ENCODE peak calls at places on chromosomes 6 and 20, in nine cellular contexts. N is fibroblast of lung, F is tibial artery, T is dorsolateral prefrontal cortex, Z is uterus, V is AG09309, B is ovary, K is PC-9, M is A549. X is an unnamed sample.

GRCh38 chr6:122322824-122323223 is 76.6 kb upstream of the HSF2 start:
- DNase-seq in N (peak), F (no peak), T (no peak), Z (no peak), V (peak), B (no peak), K (no peak), M (no peak), X (peak)

GRCh38 chr6:35197196-35197595 is 16.6 kb upstream of the SCUBE3 start:
- DNase-seq in N (no peak), F (no peak), T (no peak), Z (no peak), V (no peak), B (no peak), K (no peak), M (no peak), X (no peak)

GRCh38 chr6:453152-453551 is 61.6 kb downstream of the IRF4 start:
- DNase-seq in N (peak), F (peak), T (peak), Z (no peak), V (no peak), B (no peak), K (no peak), M (no peak), X (peak)

GRCh38 chr6:99478483-99478882 is 36.7 kb downstream of the USP45 start:
- DNase-seq in N (no peak), F (no peak), T (no peak), Z (no peak), V (no peak), B (no peak), K (no peak), M (no peak), X (no peak)

GRCh38 chr6:43990275-43990626 is 137.0 kb downstream of the MRPL14 start:
- DNase-seq in N (peak), F (no peak), T (no peak), Z (peak), V (no peak), B (no peak), K (no peak), M (no peak), X (peak)

GRCh38 chr20:46040902-46041535 is 12.0 kb downstream of the SLC12A5 start:
- DNase-seq in N (peak), F (no peak), T (no peak), Z (no peak), V (no peak), B (no peak), K (no peak), M (peak), X (peak)

GRCh38 chr20:20814685-20815084 is 102.2 kb upstream of the RALGAPA2 start:
- DNase-seq in N (no peak), F (no peak), T (no peak), Z (no peak), V (no peak), B (no peak), K (no peak), M (peak), X (peak)

GRCh38 chr20:38218566-38218885 is 42.0 kb downstream of the KIAA1755 start:
- DNase-seq in N (no peak), F (peak), T (no peak), Z (no peak), V (no peak), B (no peak), K (no peak), M (no peak), X (no peak)

GRCh38 chr20:33444797-33445560 is 1.4 kb upstream of the SNTA1 start:
- DNase-seq in N (peak), F (no peak), T (no peak), Z (no peak), V (no peak), B (no peak), K (no peak), M (peak), X (peak)

GRCh38 chr6:99810942-99811633 is 182.9 kb downstream of the MCHR2 start:
- DNase-seq in N (no peak), F (no peak), T (no peak), Z (no peak), V (no peak), B (no peak), K (no peak), M (no peak), X (no peak)

GRCh38 chr6:36605560-36606391 is 11.6 kb downstream of the SRSF3 start:
- DNase-seq in N (no peak), F (no peak), T (no peak), Z (no peak), V (no peak), B (no peak), K (no peak), M (no peak), X (peak)
- TF ChIP-seq CTCF in N (no peak), F (peak), T (no peak), Z (no peak), V (peak), B (no peak), K (no peak), M (no peak), X (peak)

GRCh38 chr6:10425177-10425972 is 10.5 kb upstream of the TFAP2A start:
- DNase-seq in N (no peak), F (no peak), T (no peak), Z (no peak), V (no peak), B (no peak), K (no peak), M (no peak), X (no peak)
- H3K4me3 ChIP-seq in N (no peak), F (peak), T (peak), Z (peak), V (peak), B (peak), K (peak), M (no peak), X (no peak)

GRCh38 chr6:104483225-104483834 is 376.4 kb downstream of the HACE1 start:
- DNase-seq in N (peak), F (no peak), T (no peak), Z (no peak), V (no peak), B (no peak), K (no peak), M (peak), X (peak)
- TF ChIP-seq CTCF in N (no peak), F (peak), T (no peak), Z (no peak), V (no peak), B (no peak), K (peak), M (peak), X (peak)

GRCh38 chr6:141463237-141463977 is 669.3 kb upstream of the GJE1 start:
- DNase-seq in N (peak), F (no peak), T (no peak), Z (no peak), V (no peak), B (no peak), K (no peak), M (no peak), X (peak)
- H3K4me3 ChIP-seq in N (no peak), F (peak), T (no peak), Z (peak), V (no peak), B (no peak), K (no peak), M (no peak), X (peak)

DNA sequence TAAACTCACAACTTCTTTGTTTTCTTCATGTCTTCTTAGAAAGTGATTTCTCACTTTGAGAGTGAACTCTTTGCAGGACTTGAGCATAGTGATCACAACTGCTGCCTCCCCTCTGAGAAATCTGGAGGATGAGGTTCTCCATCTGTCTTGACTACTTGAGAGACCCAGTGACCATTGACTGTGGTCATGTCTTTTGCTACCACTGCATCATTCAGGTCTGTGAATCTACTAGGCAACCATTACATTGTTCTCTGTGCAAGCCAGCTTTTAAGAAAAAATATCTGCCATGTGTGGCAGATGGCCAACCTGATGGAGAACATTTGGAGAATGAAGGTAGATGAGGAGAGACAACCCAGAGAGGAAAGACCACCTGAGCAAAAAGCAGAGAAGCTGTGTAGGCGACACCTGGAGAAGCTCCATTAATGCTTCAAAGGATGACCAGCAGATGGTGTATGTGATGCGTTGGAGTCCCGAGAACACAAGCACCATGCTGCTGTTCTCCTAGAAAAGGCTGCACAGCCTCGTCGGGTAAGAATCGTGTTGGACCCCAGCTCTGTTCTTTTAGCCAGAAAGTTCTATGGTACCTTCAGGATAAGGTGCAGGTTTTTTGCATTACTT is 25.1 kb upstream of the TRIM26 start:
- DNase-seq in N (peak), F (no peak), T (no peak), Z (no peak), V (no peak), B (no peak), K (no peak), M (peak), X (peak)
- TF ChIP-seq CTCF in N (peak), F (no peak), T (peak), Z (no peak), V (peak), B (no peak), K (peak), M (peak), X (peak)

GRCh38 chr6:36840471-36841461 is 1.5 kb upstream of the CPNE5 start:
- DNase-seq in N (no peak), F (no peak), T (peak), Z (peak), V (no peak), B (no peak), K (no peak), M (no peak), X (no peak)
- H3K4me3 ChIP-seq in N (peak), F (peak), T (peak), Z (peak), V (peak), B (peak), K (no peak), M (no peak), X (peak)

GRCh38 chr20:22282696-22283095 is 301.7 kb downstream of the FOXA2 start:
- DNase-seq in N (no peak), F (no peak), T (no peak), Z (no peak), V (no peak), B (no peak), K (no peak), M (no peak), X (no peak)

GRCh38 chr20:22288957-22289356 is 295.4 kb downstream of the FOXA2 start:
- DNase-seq in N (no peak), F (no peak), T (no peak), Z (no peak), V (no peak), B (no peak), K (no peak), M (no peak), X (no peak)

GRCh38 chr20:22289442-22289841 is 294.9 kb downstream of the FOXA2 start:
- DNase-seq in N (no peak), F (no peak), T (no peak), Z (no peak), V (no peak), B (no peak), K (no peak), M (no peak), X (no peak)

GRCh38 chr20:22288156-22288555 is 296.2 kb downstream of the FOXA2 start:
- DNase-seq in N (no peak), F (no peak), T (no peak), Z (no peak), V (no peak), B (no peak), K (no peak), M (no peak), X (no peak)

DNA sequence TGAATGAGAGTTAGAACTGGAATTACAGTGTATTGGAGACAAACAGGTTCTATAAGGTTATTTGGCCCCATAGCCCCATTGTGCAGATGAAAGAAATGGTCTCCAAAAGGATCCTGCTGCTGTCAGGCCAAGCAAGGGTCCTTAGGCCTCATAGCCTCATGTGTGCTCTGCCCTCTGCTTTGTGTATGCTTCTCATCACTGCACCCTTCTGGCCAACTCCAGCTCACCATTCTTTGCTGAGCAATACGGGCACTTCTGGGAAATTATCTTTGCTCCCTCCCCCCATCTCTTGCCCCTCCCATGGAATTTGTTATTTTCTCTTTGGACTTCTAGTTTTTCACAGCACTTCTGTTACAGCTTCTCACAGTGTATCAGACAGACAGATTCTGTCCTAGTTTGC is 298.8 kb downstream of the FOXA2 start:
- DNase-seq in N (no peak), F (no peak), T (no peak), Z (no peak), V (no peak), B (no peak), K (no peak), M (peak), X (no peak)
- TF ChIP-seq CTCF in N (no peak), F (no peak), T (no peak), Z (no peak), V (no peak), B (no peak), K (no peak), M (no peak), X (no peak)

GRCh38 chr6:17116090-17116387 is 14.2 kb downstream of the STMND1 start:
- DNase-seq in N (no peak), F (no peak), T (no peak), Z (no peak), V (no peak), B (no peak), K (no peak), M (no peak), X (no peak)
- H3K4me3 ChIP-seq in N (no peak), F (no peak), T (no peak), Z (no peak), V (no peak), B (no peak), K (no peak), M (no peak), X (no peak)